ENCODE peak calls at places on chromosomes 12 and 14, in seven cellular contexts. S is epithelial cell of esophagus; D is amygdala; B is left ventricle myocardium superior; L is T1000; V is astrocyte of the spinal cord; F is CD8-positive, alpha-beta T cell. G is an unnamed sample.

GRCh38 chr14:20435454-20436362 is at the start of gene KLHL33:
- DNase-seq in S (no peak), D (no peak), B (no peak), L (no peak), V (no peak), F (no peak), G (no peak)

GRCh38 chr12:30691122-30691879 is 4.4 kb downstream of the IPO8 start:
- DNase-seq in S (peak), D (no peak), B (peak), L (no peak), V (peak), F (no peak), G (peak)

GRCh38 chr12:76318773-76319594 is 29.2 kb downstream of the BBS10 start:
- DNase-seq in S (peak), D (no peak), B (no peak), L (no peak), V (no peak), F (no peak), G (no peak)

GRCh38 chr14:55366271-55366670 is 45.4 kb downstream of the ATG14 start:
- DNase-seq in S (peak), D (no peak), B (no peak), L (no peak), V (peak), F (no peak), G (no peak)

GRCh38 chr12:122820838-122821271 is 14.4 kb upstream of the HIP1R start:
- DNase-seq in S (no peak), D (no peak), B (no peak), L (no peak), V (no peak), F (no peak), G (no peak)

GRCh38 chr12:100913872-100914600 is 119.5 kb downstream of the ANO4 start:
- DNase-seq in S (peak), D (no peak), B (no peak), L (no peak), V (no peak), F (no peak), G (no peak)

GRCh38 chr12:94994312-94994711 is 9.2 kb downstream of the NDUFA12 start:
- DNase-seq in S (peak), D (no peak), B (no peak), L (peak), V (peak), F (no peak), G (no peak)

GRCh38 chr12:89405626-89406342 is 53.5 kb upstream of the DUSP6 start:
- DNase-seq in S (no peak), D (no peak), B (no peak), L (no peak), V (no peak), F (no peak), G (no peak)

GRCh38 chr14:72907886-72908285 is 14.0 kb upstream of the DPF3 start:
- DNase-seq in S (peak), D (no peak), B (no peak), L (peak), V (peak), F (no peak), G (no peak)